ENCODE peak calls at places on chromosomes 12 and 14, in six cellular contexts. P is K562, B is HL-60, W is H1, R is HepG2, M is GM12878. H is an unnamed sample.

GRCh38 chr14:75295491-75296338 is 17.1 kb downstream of the FOS start:
- DNase-seq in P (peak), B (peak), W (no peak), R (no peak), M (no peak), H (peak)

GRCh38 chr14:78863143-78863542 is 693.0 kb downstream of the NRXN3 start:
- DNase-seq in P (peak), B (no peak), W (no peak), R (peak), M (no peak), H (no peak)

GRCh38 chr14:73717998-73718741 is 4.0 kb upstream of the PNMA1 start:
- DNase-seq in P (no peak), B (no peak), W (no peak), R (no peak), M (no peak), H (peak)

GRCh38 chr12:51530208-51530607 is 60.8 kb upstream of the SCN8A start:
- DNase-seq in P (no peak), B (no peak), W (no peak), R (no peak), M (no peak), H (no peak)

GRCh38 chr14:93114068-93114710 is 1.5 kb downstream of the ITPK1 start:
- DNase-seq in P (no peak), B (no peak), W (no peak), R (no peak), M (no peak), H (no peak)

GRCh38 chr14:60323199-60323891 is 74.3 kb downstream of the PPM1A start:
- DNase-seq in P (peak), B (no peak), W (no peak), R (no peak), M (no peak), H (peak)

GRCh38 chr12:34376133-34376799 is 354.0 kb downstream of the ALG10 start:
- DNase-seq in P (peak), B (no peak), W (no peak), R (no peak), M (no peak), H (no peak)

GRCh38 chr12:56230449-56231183 is 765 bp downstream of the SLC39A5 start:
- DNase-seq in P (no peak), B (no peak), W (no peak), R (peak), M (no peak), H (no peak)

GRCh38 chr12:116015525-116015924 is 262.0 kb downstream of the MED13L start:
- DNase-seq in P (no peak), B (no peak), W (no peak), R (peak), M (no peak), H (peak)

GRCh38 chr12:116861331-116861730 is 19.9 kb downstream of the HRK start:
- DNase-seq in P (no peak), B (no peak), W (no peak), R (no peak), M (peak), H (peak)

GRCh38 chr12:89768586-89769482 is 60.2 kb upstream of the ATP2B1 start:
- DNase-seq in P (peak), B (peak), W (no peak), R (peak), M (no peak), H (no peak)

GRCh38 chr12:94795520-94795919 is 145.2 kb upstream of the TMCC3 start:
- DNase-seq in P (no peak), B (no peak), W (no peak), R (no peak), M (no peak), H (no peak)

GRCh38 chr12:52530366-52530765 is 10.2 kb upstream of the KRT5 start:
- DNase-seq in P (no peak), B (no peak), W (no peak), R (no peak), M (no peak), H (no peak)

GRCh38 chr12:34405286-34406227 is 383.3 kb downstream of the ALG10 start:
- DNase-seq in P (peak), B (no peak), W (no peak), R (no peak), M (no peak), H (peak)

GRCh38 chr12:71504471-71504852 is 64.9 kb downstream of the LGR5 start:
- DNase-seq in P (no peak), B (no peak), W (no peak), R (no peak), M (no peak), H (no peak)

GRCh38 chr14:80973918-80974317 is 18.5 kb downstream of the TSHR start:
- DNase-seq in P (no peak), B (no peak), W (no peak), R (no peak), M (no peak), H (no peak)

GRCh38 chr12:19884081-19884480 is 444.8 kb downstream of the AEBP2 start:
- DNase-seq in P (no peak), B (no peak), W (no peak), R (no peak), M (no peak), H (no peak)

GRCh38 chr12:59036973-59037807 is 116.9 kb upstream of the LRIG3 start:
- DNase-seq in P (no peak), B (no peak), W (no peak), R (no peak), M (no peak), H (no peak)

GRCh38 chr12:120225852-120226640 is 25.1 kb upstream of the RPLP0 start:
- DNase-seq in P (peak), B (no peak), W (no peak), R (no peak), M (no peak), H (no peak)

GRCh38 chr12:128388461-128388921 is 121.5 kb downstream of the TMEM132C start:
- DNase-seq in P (no peak), B (no peak), W (no peak), R (no peak), M (no peak), H (no peak)

GRCh38 chr14:93319494-93319893 is 13.3 kb downstream of the BTBD7 start:
- DNase-seq in P (no peak), B (no peak), W (no peak), R (no peak), M (no peak), H (no peak)

GRCh38 chr14:70838076-70838475 is 28.8 kb upstream of the MAP3K9 start:
- DNase-seq in P (no peak), B (no peak), W (no peak), R (no peak), M (no peak), H (no peak)

GRCh38 chr12:122545855-122546254 is 18.8 kb downstream of the KNTC1 start:
- DNase-seq in P (no peak), B (no peak), W (no peak), R (no peak), M (no peak), H (no peak)

GRCh38 chr14:23664207-23664885 is 28.2 kb downstream of the DHRS2 start:
- DNase-seq in P (no peak), B (no peak), W (no peak), R (no peak), M (no peak), H (no peak)

GRCh38 chr12:77685906-77686305 is 144.8 kb upstream of the NAV3 start:
- DNase-seq in P (no peak), B (no peak), W (no peak), R (no peak), M (no peak), H (no peak)

GRCh38 chr12:77686760-77687159 is 143.9 kb upstream of the NAV3 start:
- DNase-seq in P (no peak), B (no peak), W (no peak), R (no peak), M (no peak), H (no peak)

GRCh38 chr12:77687346-77687745 is 143.3 kb upstream of the NAV3 start:
- DNase-seq in P (no peak), B (no peak), W (no peak), R (no peak), M (no peak), H (no peak)

GRCh38 chr12:77682488-77682887 is 148.2 kb upstream of the NAV3 start:
- DNase-seq in P (no peak), B (no peak), W (no peak), R (no peak), M (no peak), H (no peak)

DNA sequence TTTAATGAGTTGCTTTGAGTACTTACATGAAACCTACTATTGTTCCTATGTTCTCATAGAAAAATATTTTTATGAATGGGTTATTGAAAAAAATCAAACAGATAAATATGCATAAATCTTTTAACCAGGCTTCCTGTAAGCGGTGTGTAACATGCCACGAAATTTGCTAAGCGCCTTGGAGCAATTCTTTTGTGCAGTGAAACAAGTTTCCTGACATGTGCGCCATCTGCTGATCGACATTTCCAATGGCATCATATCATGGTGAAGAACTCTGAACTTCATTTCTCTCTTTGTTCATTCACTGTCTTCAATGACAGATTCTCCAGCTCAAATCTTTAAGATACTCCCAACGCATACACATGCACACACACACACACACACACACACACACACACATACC is 145.6 kb upstream of the NAV3 start:
- DNase-seq in P (no peak), B (peak), W (no peak), R (peak), M (peak), H (peak)
- TF ChIP-seq GABPA in P (no peak), B (no peak), W (no peak), R (no peak), M (no peak), H (no peak)

DNA sequence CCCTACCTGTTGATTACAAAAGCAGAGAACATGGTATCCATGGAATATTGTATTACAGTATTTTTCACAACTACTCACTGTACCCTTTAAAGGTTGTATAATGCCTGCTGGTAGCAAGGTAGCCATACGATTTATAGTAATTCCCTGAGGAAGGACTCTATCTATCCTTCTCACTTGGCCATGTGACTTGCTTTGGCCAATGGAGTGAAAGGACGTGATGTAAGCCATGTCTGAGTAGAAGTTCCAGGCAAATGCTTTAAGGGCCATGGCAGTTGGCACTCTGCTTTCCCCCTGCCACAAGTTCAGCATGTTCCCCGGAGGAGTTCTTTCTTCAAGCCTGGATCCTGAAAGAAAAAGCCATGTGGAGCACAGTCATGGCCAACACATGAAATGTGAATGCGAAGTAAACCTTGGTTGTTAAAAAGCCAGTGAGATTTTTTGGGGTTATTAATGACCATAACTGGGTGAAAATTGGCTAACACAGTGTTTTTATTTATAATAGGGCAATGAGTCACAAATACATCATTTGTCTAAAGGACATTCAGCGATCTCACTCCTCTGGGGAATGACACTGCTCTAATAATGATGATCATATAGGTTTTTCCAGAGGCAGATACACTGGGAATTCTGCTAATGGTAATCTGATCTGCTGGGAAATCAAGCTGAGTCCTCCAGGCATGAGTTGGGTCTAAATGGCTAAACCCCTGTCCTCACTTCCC is 67.4 kb upstream of the SLC38A2 start:
- DNase-seq in P (peak), B (no peak), W (no peak), R (no peak), M (no peak), H (no peak)
- TF ChIP-seq GABPA in P (no peak), B (no peak), W (no peak), R (no peak), M (no peak), H (no peak)

GRCh38 chr12:6608592-6609311 is 1.6 kb upstream of the CHD4 start:
- DNase-seq in P (no peak), B (no peak), W (no peak), R (peak), M (no peak), H (no peak)
- TF ChIP-seq GABPA in P (no peak), B (no peak), W (no peak), R (no peak), M (no peak), H (no peak)

DNA sequence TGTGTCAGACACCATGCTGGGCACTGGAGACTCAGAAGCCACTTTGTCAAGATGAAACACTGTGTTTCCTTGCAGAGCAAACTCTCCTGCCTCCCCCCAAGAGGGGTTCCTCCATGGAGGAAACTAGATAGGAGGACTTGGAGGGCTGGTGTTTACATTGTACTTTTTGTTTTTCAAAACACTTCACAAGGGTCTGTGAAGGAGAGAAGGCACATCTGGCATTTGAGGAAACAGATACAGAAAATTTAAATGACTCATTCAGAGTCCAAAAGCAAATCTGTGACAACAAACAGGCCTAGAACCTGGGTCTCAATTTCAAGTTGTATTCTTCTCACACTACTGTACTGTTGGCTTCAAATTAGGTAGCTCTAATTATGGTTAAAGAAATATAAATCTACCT is 6.8 kb upstream of the CDKL1 start:
- DNase-seq in P (no peak), B (no peak), W (no peak), R (no peak), M (no peak), H (no peak)
- TF ChIP-seq GABPA in P (no peak), B (no peak), W (no peak), R (no peak), M (no peak), H (no peak)

GRCh38 chr14:95165517-95165916 is 8.2 kb upstream of the DICER1 start:
- DNase-seq in P (no peak), B (no peak), W (no peak), R (no peak), M (no peak), H (no peak)
- TF ChIP-seq GABPA in P (no peak), B (no peak), W (no peak), R (no peak), M (no peak), H (no peak)